ENCODE peak calls at places on chromosomes 2 and 18, in ten cellular contexts. P, W, D, K, S, Y, T, Z, H and G are unnamed samples.

GRCh38 chr2:60499651-60500300 is 53.7 kb downstream of the BCL11A start:
- DNase-seq in P (no peak), Y (no peak), K (no peak), W (no peak), D (no peak), H (no peak), T (no peak), S (no peak), Z (no peak), G (no peak)

GRCh38 chr2:237264480-237265219 is 149.3 kb downstream of the COL6A3 start:
- DNase-seq in Y (no peak), W (no peak), T (no peak), S (no peak), H (no peak), Z (no peak), P (no peak), K (no peak), D (no peak), G (no peak)

GRCh38 chr2:173880561-173880960 is 84.6 kb downstream of the SP3 start:
- DNase-seq in P (no peak), K (no peak), Z (no peak), H (no peak), S (no peak), T (no peak), W (no peak), D (no peak), Y (no peak), G (no peak)

GRCh38 chr18:26503382-26503781 is 45.0 kb downstream of the KCTD1 start:
- DNase-seq in Y (no peak), P (no peak), W (no peak), H (no peak), K (no peak), T (no peak), Z (no peak), S (no peak), D (no peak), G (no peak)

GRCh38 chr2:119383410-119384140 is 16.8 kb downstream of the DBI start:
- DNase-seq in K (peak), T (no peak), D (no peak), P (no peak), H (no peak), Y (no peak), S (no peak), W (no peak), Z (no peak), G (no peak)

GRCh38 chr2:228507870-228508269 is 326.4 kb upstream of the SPHKAP start:
- DNase-seq in K (no peak), H (no peak), D (no peak), S (no peak), Z (peak), T (peak), W (no peak), Y (no peak), P (no peak), G (no peak)

GRCh38 chr2:104888489-104889245 is 34.8 kb downstream of the POU3F3 start:
- DNase-seq in Z (no peak), H (no peak), P (no peak), T (no peak), D (no peak), Y (no peak), S (no peak), K (no peak), W (no peak), G (no peak)

GRCh38 chr2:180268006-180268405 is 260.9 kb upstream of the CWC22 start:
- DNase-seq in K (no peak), P (no peak), T (no peak), W (no peak), S (no peak), D (no peak), Y (no peak), Z (no peak), H (no peak), G (no peak)

GRCh38 chr18:9025104-9025838 is 77.2 kb upstream of the NDUFV2 start:
- DNase-seq in Y (no peak), S (no peak), H (no peak), P (no peak), Z (no peak), K (no peak), T (no peak), W (peak), D (no peak), G (no peak)

GRCh38 chr2:23430263-23430662 is 45.3 kb downstream of the KLHL29 start:
- DNase-seq in T (no peak), W (no peak), K (no peak), Z (no peak), H (no peak), P (no peak), D (no peak), S (no peak), Y (no peak), G (no peak)

GRCh38 chr2:63827749-63828148 is 13.9 kb upstream of the UGP2 start:
- DNase-seq in H (no peak), T (no peak), Y (no peak), D (no peak), K (no peak), S (peak), W (peak), Z (no peak), P (no peak), G (no peak)

GRCh38 chr2:127106457-127106997 is 427 bp downstream of the BIN1 start:
- DNase-seq in K (peak), Z (no peak), T (peak), S (no peak), Y (no peak), H (no peak), W (peak), P (no peak), D (peak), G (no peak)

GRCh38 chr18:46466236-46467160 is 190.5 kb downstream of the LOXHD1 start:
- DNase-seq in T (no peak), W (no peak), Y (no peak), S (no peak), H (no peak), Z (no peak), P (no peak), K (no peak), D (no peak), G (no peak)

GRCh38 chr2:225466891-225467604 is 67.5 kb downstream of the NYAP2 start:
- DNase-seq in T (no peak), H (no peak), D (no peak), P (no peak), W (no peak), K (no peak), Z (no peak), Y (no peak), S (peak), G (no peak)

GRCh38 chr18:11339121-11339520 is 189.8 kb upstream of the PIEZO2 start:
- DNase-seq in P (no peak), T (no peak), H (no peak), Y (no peak), K (no peak), Z (no peak), D (no peak), S (no peak), W (no peak), G (no peak)

GRCh38 chr2:237388036-237388435 is 25.9 kb downstream of the COL6A3 start:
- DNase-seq in K (no peak), Z (no peak), T (no peak), W (no peak), D (no peak), Y (no peak), H (no peak), P (no peak), S (no peak), G (no peak)

GRCh38 chr2:232139786-232140562 is 178.5 kb downstream of the DIS3L2 start:
- DNase-seq in Y (no peak), T (no peak), H (no peak), S (no peak), P (no peak), Z (no peak), W (no peak), K (no peak), D (no peak), G (no peak)

GRCh38 chr2:6310910-6311215 is 554.8 kb downstream of the CMPK2 start:
- DNase-seq in Z (no peak), T (no peak), K (no peak), W (no peak), D (no peak), Y (no peak), H (no peak), P (no peak), S (no peak), G (no peak)

GRCh38 chr2:6773007-6773693 is 92.6 kb downstream of the CMPK2 start:
- DNase-seq in K (peak), P (peak), Y (peak), S (peak), W (peak), Z (peak), H (no peak), T (no peak), D (no peak), G (no peak)

GRCh38 chr18:62957885-62958472 is 242.6 kb downstream of the PHLPP1 start:
- DNase-seq in W (peak), S (no peak), K (peak), T (no peak), H (no peak), Y (peak), D (no peak), Z (peak), P (peak), G (no peak)

GRCh38 chr18:4125246-4125938 is 329.7 kb downstream of the DLGAP1 start:
- DNase-seq in D (no peak), T (no peak), H (no peak), P (no peak), Z (no peak), S (no peak), Y (no peak), K (no peak), W (no peak), G (peak)

GRCh38 chr18:32040936-32041335 is 22.3 kb downstream of the RNF125 start:
- DNase-seq in W (no peak), T (no peak), Z (no peak), H (no peak), P (peak), Y (peak), K (no peak), D (no peak), S (no peak), G (no peak)

GRCh38 chr2:18871430-18871829 is 282.1 kb upstream of the NT5C1B start:
- DNase-seq in Z (no peak), K (no peak), Y (no peak), D (no peak), H (no peak), T (no peak), W (no peak), P (no peak), S (no peak), G (no peak)

GRCh38 chr2:226514895-226515294 is 284.7 kb downstream of the IRS1 start:
- DNase-seq in W (peak), D (no peak), H (no peak), P (no peak), Y (no peak), S (no peak), K (no peak), Z (no peak), T (no peak), G (no peak)

GRCh38 chr2:176115883-176116813 is at the start of gene HOXD10:
- DNase-seq in P (peak), T (peak), Z (no peak), D (no peak), K (no peak), Y (no peak), W (peak), S (peak), H (no peak), G (no peak)

GRCh38 chr2:55862673-55863390 is 60.8 kb downstream of the EFEMP1 start:
- DNase-seq in P (no peak), D (no peak), Y (peak), W (peak), T (peak), Z (no peak), H (no peak), S (no peak), K (peak), G (peak)

GRCh38 chr2:10912076-10912731 is 470 bp downstream of the KCNF1 start:
- DNase-seq in Y (peak), T (no peak), W (no peak), P (no peak), S (no peak), H (no peak), Z (no peak), D (peak), K (no peak), G (no peak)
- H3K4me3 ChIP-seq in Y (peak), T (no peak), W (peak), P (peak), S (no peak), H (no peak), Z (peak), D (peak), K (peak), G (no peak)

GRCh38 chr2:202633470-202633869 is 1.3 kb upstream of the FAM117B start:
- DNase-seq in T (peak), Y (no peak), D (no peak), H (no peak), W (no peak), Z (no peak), P (no peak), K (no peak), S (no peak), G (no peak)

GRCh38 chr2:202634556-202635440 is at the start of gene FAM117B:
- DNase-seq in T (peak), S (peak), Z (peak), H (peak), D (peak), K (peak), Y (peak), P (peak), W (peak), G (peak)

GRCh38 chr2:202638710-202639109 is 3.9 kb downstream of the FAM117B start:
- DNase-seq in H (no peak), K (no peak), Z (no peak), W (no peak), P (no peak), S (no peak), Y (no peak), T (no peak), D (no peak), G (no peak)

GRCh38 chr2:202632682-202633081 is 2.1 kb upstream of the FAM117B start:
- DNase-seq in Y (no peak), K (no peak), S (no peak), P (no peak), Z (no peak), D (no peak), T (peak), W (no peak), H (no peak), G (no peak)

GRCh38 chr2:202635441-202636296 is 900 bp downstream of the FAM117B start:
- DNase-seq in D (peak), H (peak), K (peak), W (peak), P (peak), Y (peak), T (peak), S (peak), Z (no peak), G (peak)
- TF ChIP-seq POLR2A in D (no peak), H (peak), K (no peak), W (no peak), P (peak), Y (no peak), T (no peak), S (peak), Z (peak), G (no peak)

DNA sequence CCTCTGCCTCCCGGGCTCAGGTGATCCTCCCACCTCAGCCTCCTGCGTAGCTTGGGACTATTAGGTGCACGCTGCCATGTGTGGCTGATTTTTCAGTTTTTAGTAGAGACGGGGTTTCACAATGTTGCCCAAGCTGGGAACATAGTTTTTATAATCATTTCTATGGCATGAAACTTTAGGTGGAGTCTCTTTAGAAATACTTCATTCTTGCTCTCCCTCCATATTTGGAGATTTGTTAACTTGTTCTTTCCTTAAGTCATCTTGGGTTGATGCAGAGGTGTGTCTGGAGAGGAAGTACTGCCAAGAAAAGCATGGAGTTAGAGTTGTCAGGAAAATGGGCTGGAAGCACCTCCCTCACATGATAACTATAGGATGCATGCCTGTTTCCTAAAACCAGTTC is 17.4 kb downstream of the ZNF532 start:
- DNase-seq in P (no peak), W (no peak), Y (no peak), K (no peak), H (no peak), D (no peak), S (no peak), Z (no peak), T (no peak), G (no peak)
- TF ChIP-seq EP300 in P (no peak), W (no peak), Y (no peak), K (no peak), H (no peak), D (no peak), S (no peak), Z (no peak), T (no peak), G (no peak)

DNA sequence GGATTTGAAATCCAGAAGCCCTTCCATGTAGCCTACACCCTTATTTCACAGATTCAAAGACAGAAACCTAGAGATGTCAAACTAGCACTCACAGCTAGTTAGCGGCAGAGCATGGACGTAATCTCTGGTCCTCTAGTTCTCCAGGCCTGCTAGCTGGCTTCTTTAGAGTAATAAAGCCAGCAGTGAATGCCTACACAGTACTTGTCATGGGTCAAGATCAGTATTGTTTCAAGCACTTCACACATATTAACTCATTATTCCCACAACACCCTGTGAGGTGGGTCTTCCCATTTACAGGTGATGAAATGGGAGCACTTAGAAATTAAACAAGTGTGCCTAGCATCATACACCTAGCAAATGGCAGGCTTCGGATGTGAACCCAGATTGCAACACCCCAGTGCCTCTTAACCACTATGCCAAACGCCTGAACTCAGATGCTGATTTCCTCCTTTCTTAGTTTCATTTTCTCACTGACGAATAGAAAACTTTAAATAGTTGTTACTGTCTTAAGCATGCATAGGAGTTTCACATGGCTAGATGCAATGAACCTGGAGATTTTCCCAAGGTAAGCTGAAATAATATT is 14.5 kb upstream of the ZBTB14 start:
- DNase-seq in Y (peak), T (no peak), H (peak), K (no peak), Z (no peak), W (no peak), P (no peak), S (no peak), D (no peak), G (no peak)
- H3K4me3 ChIP-seq in Y (no peak), T (no peak), H (peak), K (no peak), Z (no peak), W (no peak), P (no peak), S (no peak), D (peak), G (no peak)

DNA sequence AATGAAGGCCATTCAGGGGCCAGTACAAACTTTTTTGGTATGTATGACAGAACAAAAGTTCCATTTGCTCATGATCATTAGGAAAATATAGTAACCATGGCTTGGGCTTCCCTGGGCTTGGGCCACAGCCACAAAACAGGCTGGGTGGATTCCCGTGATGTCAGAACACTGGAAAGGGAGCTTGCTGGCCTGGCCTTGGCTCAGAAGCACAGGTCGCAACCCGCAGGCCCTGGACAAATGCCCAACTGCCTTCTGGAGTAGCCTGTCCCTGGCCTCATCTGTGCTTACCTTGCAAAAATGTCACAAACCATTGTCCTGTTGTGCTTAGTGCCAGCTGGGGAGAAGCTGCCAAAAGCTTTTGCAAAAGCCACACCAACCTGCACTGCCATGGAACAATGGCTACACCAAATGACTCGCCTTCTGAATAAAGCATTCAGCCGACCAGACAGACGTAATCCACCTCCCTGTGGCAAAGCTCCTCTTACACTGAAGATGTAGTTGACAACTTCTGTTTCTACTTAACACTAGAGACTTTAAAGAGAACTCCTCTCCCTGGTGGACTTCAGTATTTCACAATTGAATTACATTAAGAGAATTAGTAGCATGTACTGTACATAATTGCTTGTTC is 125.5 kb downstream of the ANKRD44 start:
- DNase-seq in S (no peak), Z (no peak), H (no peak), P (no peak), K (peak), D (peak), Y (peak), W (no peak), T (peak), G (peak)
- TF ChIP-seq POLR2A in S (no peak), Z (no peak), H (no peak), P (no peak), K (no peak), D (no peak), Y (no peak), W (no peak), T (no peak), G (no peak)

GRCh38 chr2:29119211-29119610 is 4.0 kb downstream of the CLIP4 start:
- DNase-seq in T (no peak), W (no peak), H (no peak), S (no peak), Y (no peak), D (no peak), P (no peak), Z (no peak), K (no peak), G (no peak)

GRCh38 chr2:29124504-29124903 is 9.3 kb downstream of the CLIP4 start:
- DNase-seq in Z (no peak), Y (no peak), K (no peak), P (no peak), S (no peak), D (no peak), H (no peak), W (no peak), T (no peak), G (no peak)

GRCh38 chr2:29120846-29121245 is 5.6 kb downstream of the CLIP4 start:
- DNase-seq in Y (no peak), K (no peak), Z (no peak), H (no peak), T (no peak), P (no peak), S (no peak), D (no peak), W (no peak), G (no peak)

GRCh38 chr2:29129586-29130281 is 14.5 kb downstream of the CLIP4 start:
- DNase-seq in W (peak), H (no peak), T (no peak), Z (no peak), P (no peak), Y (no peak), D (no peak), K (no peak), S (no peak), G (no peak)

GRCh38 chr2:29123584-29124349 is 8.6 kb downstream of the CLIP4 start:
- DNase-seq in Z (no peak), D (no peak), T (no peak), H (no peak), W (peak), Y (no peak), K (no peak), S (no peak), P (no peak), G (no peak)
- TF ChIP-seq EP300 in Z (no peak), D (no peak), T (no peak), H (no peak), W (peak), Y (no peak), K (no peak), S (no peak), P (no peak), G (no peak)